ENCODE peak calls at places on chromosome 5, in five cellular contexts. One of them, this sample, is unnamed.

GRCh38 chr5:488744-489688 is 35.2 kb downstream of the SLC9A3 start:
- DNase-seq in tibial nerve: no peak
- DNase-seq in cardiac muscle cell: peak
- DNase-seq in foreskin fibroblast: no peak
- DNase-seq in effector memory CD4-positive, alpha-beta T cell: no peak
- DNase-seq in this sample: no peak

GRCh38 chr5:179124329-179124852 is 64.2 kb downstream of the ZNF354C start:
- DNase-seq in foreskin fibroblast: no peak
- DNase-seq in effector memory CD4-positive, alpha-beta T cell: no peak
- DNase-seq in cardiac muscle cell: no peak
- DNase-seq in tibial nerve: no peak
- DNase-seq in this sample: no peak

GRCh38 chr5:14102666-14103065 is 40.5 kb upstream of the TRIO start:
- DNase-seq in cardiac muscle cell: no peak
- DNase-seq in tibial nerve: no peak
- DNase-seq in foreskin fibroblast: peak
- DNase-seq in effector memory CD4-positive, alpha-beta T cell: no peak
- DNase-seq in this sample: no peak

GRCh38 chr5:181186902-181187499 is 18.0 kb downstream of the TRIM7 start:
- DNase-seq in effector memory CD4-positive, alpha-beta T cell: no peak
- DNase-seq in cardiac muscle cell: no peak
- DNase-seq in tibial nerve: no peak
- DNase-seq in foreskin fibroblast: no peak
- DNase-seq in this sample: no peak

GRCh38 chr5:28750236-28750635 is 1711.8 kb upstream of the CDH9 start:
- DNase-seq in tibial nerve: no peak
- DNase-seq in effector memory CD4-positive, alpha-beta T cell: no peak
- DNase-seq in cardiac muscle cell: no peak
- DNase-seq in foreskin fibroblast: no peak
- DNase-seq in this sample: peak

GRCh38 chr5:58191451-58191850 is 268.4 kb downstream of the PLK2 start:
- DNase-seq in tibial nerve: no peak
- DNase-seq in cardiac muscle cell: no peak
- DNase-seq in foreskin fibroblast: no peak
- DNase-seq in effector memory CD4-positive, alpha-beta T cell: no peak
- DNase-seq in this sample: no peak

GRCh38 chr5:154118832-154119442 is 71.6 kb upstream of the GALNT10 start:
- DNase-seq in cardiac muscle cell: no peak
- DNase-seq in effector memory CD4-positive, alpha-beta T cell: no peak
- DNase-seq in tibial nerve: no peak
- DNase-seq in foreskin fibroblast: no peak
- DNase-seq in this sample: no peak

GRCh38 chr5:175657593-175658271 is at the start of gene HRH2:
- DNase-seq in tibial nerve: no peak
- DNase-seq in foreskin fibroblast: no peak
- DNase-seq in effector memory CD4-positive, alpha-beta T cell: no peak
- DNase-seq in cardiac muscle cell: peak
- DNase-seq in this sample: no peak

GRCh38 chr5:132785355-132785754 is 8.3 kb upstream of the SEPTIN8 start:
- DNase-seq in cardiac muscle cell: peak
- DNase-seq in effector memory CD4-positive, alpha-beta T cell: no peak
- DNase-seq in tibial nerve: no peak
- DNase-seq in foreskin fibroblast: no peak
- DNase-seq in this sample: no peak

GRCh38 chr5:38925154-38925925 is 79.5 kb downstream of the OSMR start:
- DNase-seq in cardiac muscle cell: no peak
- DNase-seq in foreskin fibroblast: peak
- DNase-seq in tibial nerve: no peak
- DNase-seq in effector memory CD4-positive, alpha-beta T cell: no peak
- DNase-seq in this sample: peak

GRCh38 chr5:170491479-170491878 is 12.3 kb upstream of the KCNIP1 start:
- DNase-seq in cardiac muscle cell: no peak
- DNase-seq in effector memory CD4-positive, alpha-beta T cell: no peak
- DNase-seq in foreskin fibroblast: peak
- DNase-seq in tibial nerve: no peak
- DNase-seq in this sample: peak

GRCh38 chr5:10695055-10695649 is 65.9 kb downstream of the DAP start:
- DNase-seq in cardiac muscle cell: peak
- DNase-seq in foreskin fibroblast: peak
- DNase-seq in effector memory CD4-positive, alpha-beta T cell: no peak
- DNase-seq in tibial nerve: peak
- DNase-seq in this sample: no peak

GRCh38 chr5:160675988-160676387 is 176.0 kb downstream of the ATP10B start:
- DNase-seq in foreskin fibroblast: no peak
- DNase-seq in cardiac muscle cell: peak
- DNase-seq in tibial nerve: no peak
- DNase-seq in effector memory CD4-positive, alpha-beta T cell: no peak
- DNase-seq in this sample: no peak

GRCh38 chr5:392431-392988 is 50.5 kb upstream of the EXOC3 start:
- DNase-seq in effector memory CD4-positive, alpha-beta T cell: peak
- DNase-seq in tibial nerve: no peak
- DNase-seq in foreskin fibroblast: peak
- DNase-seq in cardiac muscle cell: no peak
- DNase-seq in this sample: no peak

GRCh38 chr5:72355706-72356299 is 35.6 kb downstream of the PTCD2 start:
- DNase-seq in foreskin fibroblast: peak
- DNase-seq in effector memory CD4-positive, alpha-beta T cell: no peak
- DNase-seq in cardiac muscle cell: peak
- DNase-seq in tibial nerve: no peak
- DNase-seq in this sample: no peak

GRCh38 chr5:160262151-160262550 is 32.8 kb downstream of the FABP6 start:
- DNase-seq in foreskin fibroblast: no peak
- DNase-seq in effector memory CD4-positive, alpha-beta T cell: no peak
- DNase-seq in tibial nerve: no peak
- DNase-seq in cardiac muscle cell: peak
- DNase-seq in this sample: no peak

GRCh38 chr5:53041071-53041692 is 52.0 kb downstream of the ITGA2 start:
- DNase-seq in cardiac muscle cell: no peak
- DNase-seq in effector memory CD4-positive, alpha-beta T cell: no peak
- DNase-seq in foreskin fibroblast: peak
- DNase-seq in tibial nerve: no peak
- DNase-seq in this sample: no peak

DNA sequence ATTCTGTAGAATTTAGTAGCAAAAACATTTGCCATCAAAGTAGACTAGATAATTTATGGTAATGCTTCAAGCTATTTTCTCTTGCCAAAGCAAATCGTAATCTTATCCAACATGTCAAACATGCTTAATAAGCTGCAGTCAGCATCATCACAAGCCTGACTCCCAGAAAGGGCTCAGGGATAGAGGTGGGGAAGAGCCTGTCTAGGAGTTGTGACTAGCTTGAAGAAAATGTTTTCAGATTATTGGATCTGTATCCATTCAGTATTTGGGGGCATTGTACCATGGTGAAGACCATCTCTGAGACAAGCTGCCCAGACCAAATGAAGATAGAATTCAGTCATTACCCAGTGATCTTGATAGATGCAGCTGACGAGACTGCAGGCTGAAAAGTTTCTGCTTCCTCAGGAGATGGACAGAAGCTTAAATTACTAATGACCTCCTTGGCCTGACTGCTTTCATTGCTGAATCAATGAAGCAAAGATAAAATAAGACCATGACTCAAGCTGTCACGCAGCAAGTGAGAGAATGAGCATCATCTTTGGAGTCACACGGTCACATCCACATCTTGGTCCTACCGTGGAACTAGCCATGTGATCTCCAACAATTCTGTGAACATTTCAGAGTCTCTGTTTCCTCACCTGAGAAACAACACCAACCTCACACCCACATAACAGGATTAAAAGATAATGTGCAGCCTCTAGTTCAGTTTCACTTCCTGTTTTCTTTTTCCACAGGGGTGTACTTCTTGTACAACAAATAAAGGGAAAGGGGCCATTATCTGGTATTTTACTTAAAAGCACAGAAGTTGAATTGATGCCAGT is 9.4 kb downstream of the ERAP2 start:
- DNase-seq in effector memory CD4-positive, alpha-beta T cell: no peak
- DNase-seq in foreskin fibroblast: no peak
- DNase-seq in cardiac muscle cell: no peak
- DNase-seq in tibial nerve: no peak
- DNase-seq in this sample: no peak
- H3K4me3 ChIP-seq in effector memory CD4-positive, alpha-beta T cell: no peak
- H3K4me3 ChIP-seq in foreskin fibroblast: no peak
- H3K4me3 ChIP-seq in cardiac muscle cell: no peak
- H3K4me3 ChIP-seq in tibial nerve: no peak
- H3K4me3 ChIP-seq in this sample: no peak

DNA sequence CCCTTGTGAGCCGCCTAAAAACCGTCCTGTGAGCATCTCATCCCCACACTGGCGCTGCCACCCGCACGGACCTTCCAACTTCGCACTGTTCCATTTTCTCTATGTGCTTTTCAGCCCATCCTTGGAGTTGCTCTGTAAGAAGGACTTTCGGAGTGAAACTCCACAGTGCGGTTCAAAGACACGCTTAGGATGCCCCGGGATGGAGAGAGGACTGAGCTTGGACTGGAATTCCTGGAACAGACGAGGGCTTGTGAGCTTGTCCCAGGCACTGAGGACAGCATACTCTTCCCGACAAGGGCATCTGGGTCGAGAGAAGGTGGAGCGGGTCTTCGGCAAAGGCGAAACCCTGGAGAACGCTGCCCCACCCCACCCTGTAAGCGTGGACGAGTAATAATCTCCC is 187.8 kb downstream of the MEF2C start:
- DNase-seq in effector memory CD4-positive, alpha-beta T cell: no peak
- DNase-seq in cardiac muscle cell: no peak
- DNase-seq in foreskin fibroblast: no peak
- DNase-seq in tibial nerve: no peak
- DNase-seq in this sample: no peak
- H3K4me3 ChIP-seq in effector memory CD4-positive, alpha-beta T cell: no peak
- H3K4me3 ChIP-seq in cardiac muscle cell: no peak
- H3K4me3 ChIP-seq in foreskin fibroblast: no peak
- H3K4me3 ChIP-seq in tibial nerve: no peak
- H3K4me3 ChIP-seq in this sample: no peak

DNA sequence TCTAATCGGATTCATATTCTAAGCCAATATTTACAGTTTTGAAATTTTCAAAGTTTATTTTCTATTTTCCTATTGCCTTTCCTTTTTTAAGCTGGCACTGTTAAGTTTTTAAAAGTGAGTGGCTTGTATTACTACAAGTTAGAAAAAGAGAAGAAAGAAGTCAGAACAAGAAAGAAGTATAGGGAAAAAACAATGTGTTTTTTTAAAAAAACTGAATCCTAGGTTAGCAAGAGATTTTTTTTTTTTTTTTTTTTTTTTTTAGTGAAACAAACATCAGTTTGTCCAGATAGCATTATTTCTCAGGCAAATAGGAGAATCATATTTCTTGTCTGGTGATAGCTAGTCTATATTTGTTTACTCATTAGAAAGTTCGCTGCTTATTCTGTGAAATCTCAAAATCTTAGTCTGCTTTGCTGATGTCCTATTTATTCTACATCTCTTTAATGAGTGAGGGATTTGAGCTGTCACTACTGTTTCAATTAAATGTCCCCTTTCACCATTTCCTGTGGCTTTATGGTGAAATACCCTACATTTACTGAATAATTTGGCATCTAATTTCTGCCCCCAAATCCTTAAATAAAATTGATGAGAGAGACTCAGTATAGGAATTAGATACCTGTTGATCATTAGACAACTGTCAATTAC is 19.1 kb upstream of the LMNB1 start:
- DNase-seq in effector memory CD4-positive, alpha-beta T cell: no peak
- DNase-seq in cardiac muscle cell: no peak
- DNase-seq in foreskin fibroblast: no peak
- DNase-seq in tibial nerve: no peak
- DNase-seq in this sample: no peak
- H3K4me3 ChIP-seq in effector memory CD4-positive, alpha-beta T cell: no peak
- H3K4me3 ChIP-seq in cardiac muscle cell: no peak
- H3K4me3 ChIP-seq in foreskin fibroblast: no peak
- H3K4me3 ChIP-seq in tibial nerve: no peak
- H3K4me3 ChIP-seq in this sample: no peak

GRCh38 chr5:150672237-150672883 is 11.3 kb downstream of the MYOZ3 start:
- DNase-seq in cardiac muscle cell: peak
- DNase-seq in tibial nerve: no peak
- DNase-seq in foreskin fibroblast: peak
- DNase-seq in effector memory CD4-positive, alpha-beta T cell: no peak
- DNase-seq in this sample: no peak

GRCh38 chr5:150671509-150672236 is 10.6 kb downstream of the MYOZ3 start:
- DNase-seq in cardiac muscle cell: peak
- DNase-seq in foreskin fibroblast: no peak
- DNase-seq in effector memory CD4-positive, alpha-beta T cell: no peak
- DNase-seq in tibial nerve: no peak
- DNase-seq in this sample: no peak

GRCh38 chr5:150670961-150671337 is 9.9 kb downstream of the MYOZ3 start:
- DNase-seq in foreskin fibroblast: no peak
- DNase-seq in tibial nerve: no peak
- DNase-seq in cardiac muscle cell: no peak
- DNase-seq in effector memory CD4-positive, alpha-beta T cell: no peak
- DNase-seq in this sample: no peak

GRCh38 chr5:150672884-150673275 is 11.8 kb downstream of the MYOZ3 start:
- DNase-seq in tibial nerve: no peak
- DNase-seq in foreskin fibroblast: no peak
- DNase-seq in cardiac muscle cell: no peak
- DNase-seq in effector memory CD4-positive, alpha-beta T cell: no peak
- DNase-seq in this sample: no peak

GRCh38 chr5:150670275-150670960 is 9.4 kb downstream of the MYOZ3 start:
- DNase-seq in effector memory CD4-positive, alpha-beta T cell: no peak
- DNase-seq in cardiac muscle cell: no peak
- DNase-seq in tibial nerve: no peak
- DNase-seq in foreskin fibroblast: no peak
- DNase-seq in this sample: no peak
- H3K4me3 ChIP-seq in effector memory CD4-positive, alpha-beta T cell: no peak
- H3K4me3 ChIP-seq in cardiac muscle cell: no peak
- H3K4me3 ChIP-seq in tibial nerve: no peak
- H3K4me3 ChIP-seq in foreskin fibroblast: no peak
- H3K4me3 ChIP-seq in this sample: no peak

GRCh38 chr5:127077346-127077745 is 4.0 kb upstream of the C5orf63 start:
- DNase-seq in effector memory CD4-positive, alpha-beta T cell: no peak
- DNase-seq in tibial nerve: no peak
- DNase-seq in foreskin fibroblast: no peak
- DNase-seq in cardiac muscle cell: no peak
- DNase-seq in this sample: no peak
- H3K4me3 ChIP-seq in effector memory CD4-positive, alpha-beta T cell: no peak
- H3K4me3 ChIP-seq in tibial nerve: no peak
- H3K4me3 ChIP-seq in foreskin fibroblast: no peak
- H3K4me3 ChIP-seq in cardiac muscle cell: no peak
- H3K4me3 ChIP-seq in this sample: no peak

GRCh38 chr5:3598725-3599282 is 3.2 kb downstream of the IRX1 start:
- DNase-seq in foreskin fibroblast: no peak
- DNase-seq in effector memory CD4-positive, alpha-beta T cell: no peak
- DNase-seq in cardiac muscle cell: peak
- DNase-seq in tibial nerve: no peak
- DNase-seq in this sample: no peak
- H3K4me3 ChIP-seq in foreskin fibroblast: peak
- H3K4me3 ChIP-seq in effector memory CD4-positive, alpha-beta T cell: no peak
- H3K4me3 ChIP-seq in cardiac muscle cell: peak
- H3K4me3 ChIP-seq in tibial nerve: no peak
- H3K4me3 ChIP-seq in this sample: peak

DNA sequence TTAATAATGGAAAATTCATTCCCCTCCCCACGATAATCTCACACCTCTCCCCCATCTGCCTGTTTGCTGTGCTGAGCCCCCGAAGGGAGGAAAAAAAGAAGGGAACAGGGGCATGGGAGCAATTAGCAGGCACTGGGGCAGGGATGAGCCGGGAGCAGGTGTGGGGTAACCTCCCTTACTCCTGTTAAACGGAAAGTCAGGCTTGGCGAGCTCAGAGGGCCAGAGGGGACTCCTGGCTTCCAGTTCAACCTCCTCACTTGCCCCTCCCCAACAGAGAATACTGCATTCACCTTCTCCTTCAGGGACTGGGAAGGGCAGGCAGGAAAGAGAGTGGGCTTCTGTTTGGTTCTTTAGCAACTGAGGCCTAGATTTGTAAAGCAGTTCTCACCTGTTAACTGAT is 1.6 kb downstream of the AFAP1L1 start:
- DNase-seq in foreskin fibroblast: no peak
- DNase-seq in effector memory CD4-positive, alpha-beta T cell: no peak
- DNase-seq in tibial nerve: no peak
- DNase-seq in cardiac muscle cell: no peak
- DNase-seq in this sample: no peak
- H3K4me3 ChIP-seq in foreskin fibroblast: no peak
- H3K4me3 ChIP-seq in effector memory CD4-positive, alpha-beta T cell: no peak
- H3K4me3 ChIP-seq in tibial nerve: peak
- H3K4me3 ChIP-seq in cardiac muscle cell: no peak
- H3K4me3 ChIP-seq in this sample: no peak